ENCODE peak calls at places on chromosomes 2 and 18, in five cellular contexts. Z, A, Y, J and H are unnamed samples.

GRCh38 chr2:63486861-63487290 is 101.4 kb downstream of the WDPCP start:
- DNase-seq in A (no peak), Y (no peak), J (no peak), Z (no peak), H (no peak)

GRCh38 chr18:75226301-75226955 is 15.8 kb downstream of the TSHZ1 start:
- DNase-seq in Z (no peak), J (no peak), A (no peak), Y (peak; percentile 41), H (no peak)

GRCh38 chr2:230203110-230203676 is 16.6 kb downstream of the SP110 start:
- DNase-seq in Y (no peak), A (no peak), J (no peak), Z (no peak), H (no peak)

GRCh38 chr2:148552675-148553331 is 91.7 kb upstream of the EPC2 start:
- DNase-seq in Z (peak; percentile 53), J (no peak), Y (no peak), A (no peak), H (no peak)

GRCh38 chr2:120885311-120885710 is 149.6 kb downstream of the GLI2 start:
- DNase-seq in Y (no peak), J (no peak), A (no peak), Z (no peak), H (no peak)

GRCh38 chr18:24914685-24915267 is 437.2 kb downstream of the ZNF521 start:
- DNase-seq in Y (no peak), J (no peak), Z (no peak), A (no peak), H (no peak)

GRCh38 chr2:7724336-7724735 is 807.1 kb downstream of the RNF144A start:
- DNase-seq in Y (no peak), Z (no peak), J (no peak), A (no peak), H (no peak)

GRCh38 chr18:48814490-48815181 is 136.1 kb downstream of the SMAD7 start:
- DNase-seq in Y (no peak), J (peak; percentile 17), Z (no peak), A (no peak), H (no peak)

GRCh38 chr2:32357545-32358482 is 991 bp downstream of the BIRC6 start:
- DNase-seq in Z (no peak), J (peak; percentile 5), Y (peak; percentile 38), A (peak; percentile 61), H (no peak)

GRCh38 chr2:155690785-155691184 is 641.7 kb downstream of the NR4A2 start:
- DNase-seq in A (no peak), Y (no peak), Z (no peak), J (no peak), H (no peak)